ENCODE peak calls at places on chromosomes 1 and 21, in eight cellular contexts. L, K, W, D, Y, J, T and G are unnamed samples.

GRCh38 chr1:116510361-116510760 is 60.5 kb downstream of the CD58 start:
- DNase-seq in L (no peak), K (no peak), W (no peak), D (no peak), Y (no peak), J (no peak), T (no peak), G (no peak)

GRCh38 chr1:226632922-226633351 is 84.4 kb downstream of the STUM start:
- DNase-seq in L (peak), K (no peak), W (no peak), D (no peak), Y (no peak), J (no peak), T (peak), G (no peak)

GRCh38 chr1:23577056-23577985 is 18.0 kb upstream of the ID3 start:
- DNase-seq in L (no peak), K (no peak), W (peak), D (no peak), Y (no peak), J (peak), T (peak), G (no peak)

GRCh38 chr1:121515235-121515634 is 330.5 kb downstream of the SRGAP2C start:
- DNase-seq in L (no peak), K (no peak), W (no peak), D (no peak), Y (no peak), J (no peak), T (no peak), G (no peak)

GRCh38 chr1:15525043-15525958 is 1.3 kb upstream of the CASP9 start:
- DNase-seq in L (peak), K (peak), W (peak), D (no peak), Y (peak), J (no peak), T (peak), G (peak)

GRCh38 chr1:238652346-238652968 is 733.9 kb upstream of the CHRM3 start:
- DNase-seq in L (no peak), K (no peak), W (no peak), D (no peak), Y (no peak), J (peak), T (no peak), G (no peak)

GRCh38 chr1:245207801-245208200 is 53.0 kb downstream of the KIF26B start:
- DNase-seq in L (no peak), K (no peak), W (no peak), D (no peak), Y (no peak), J (no peak), T (no peak), G (no peak)

GRCh38 chr1:173867141-173867752 is 542 bp downstream of the GAS5 start:
- DNase-seq in L (peak), K (no peak), W (no peak), D (no peak), Y (no peak), J (no peak), T (no peak), G (peak)

GRCh38 chr1:239703067-239703466 is 316.7 kb downstream of the CHRM3 start:
- DNase-seq in L (no peak), K (no peak), W (no peak), D (no peak), Y (no peak), J (no peak), T (no peak), G (no peak)

GRCh38 chr1:27368872-27369703 is 2.3 kb upstream of the MAP3K6 start:
- DNase-seq in L (no peak), K (no peak), W (no peak), D (no peak), Y (peak), J (no peak), T (no peak), G (no peak)

GRCh38 chr1:3434406-3435110 is 19.9 kb upstream of the ARHGEF16 start:
- DNase-seq in L (no peak), K (no peak), W (no peak), D (no peak), Y (no peak), J (no peak), T (no peak), G (no peak)

GRCh38 chr1:58785424-58786058 is 1.7 kb upstream of the JUN start:
- DNase-seq in L (no peak), K (peak), W (no peak), D (no peak), Y (peak), J (peak), T (peak), G (peak)

GRCh38 chr1:40344597-40344996 is 27.5 kb upstream of the COL9A2 start:
- DNase-seq in L (no peak), K (peak), W (peak), D (peak), Y (no peak), J (peak), T (peak), G (no peak)

GRCh38 chr1:17084787-17085186 is 31.0 kb upstream of the SDHB start:
- DNase-seq in L (no peak), K (no peak), W (peak), D (no peak), Y (no peak), J (no peak), T (no peak), G (no peak)

GRCh38 chr1:29210278-29211085 is 20.3 kb downstream of the MECR start:
- DNase-seq in L (no peak), K (no peak), W (no peak), D (no peak), Y (no peak), J (no peak), T (no peak), G (no peak)

GRCh38 chr1:170624141-170624540 is 39.8 kb upstream of the PRRX1 start:
- DNase-seq in L (no peak), K (no peak), W (no peak), D (no peak), Y (no peak), J (no peak), T (no peak), G (no peak)

GRCh38 chr1:23718482-23718881 is 24.8 kb upstream of the ELOA start:
- DNase-seq in L (no peak), K (no peak), W (peak), D (no peak), Y (peak), J (no peak), T (no peak), G (no peak)

GRCh38 chr1:44707959-44708831 is 22.8 kb downstream of the RNU5D-1 start:
- DNase-seq in L (no peak), K (no peak), W (no peak), D (no peak), Y (peak), J (peak), T (peak), G (peak)

GRCh38 chr21:29949991-29950390 is 10.2 kb upstream of the GRIK1 start:
- DNase-seq in L (no peak), K (no peak), W (no peak), D (no peak), Y (no peak), J (no peak), T (no peak), G (no peak)

GRCh38 chr1:85566890-85567289 is 13.7 kb upstream of the CCN1 start:
- DNase-seq in L (no peak), K (no peak), W (no peak), D (no peak), Y (no peak), J (no peak), T (no peak), G (no peak)

GRCh38 chr1:29326123-29326522 is 89.8 kb downstream of the PTPRU start:
- DNase-seq in L (no peak), K (no peak), W (peak), D (no peak), Y (no peak), J (no peak), T (no peak), G (no peak)

GRCh38 chr21:42684109-42684916 is 30.9 kb downstream of the PDE9A start:
- DNase-seq in L (no peak), K (no peak), W (peak), D (no peak), Y (no peak), J (no peak), T (no peak), G (no peak)

GRCh38 chr1:26858891-26859630 is 3.9 kb upstream of the SFN start:
- DNase-seq in L (no peak), K (no peak), W (peak), D (no peak), Y (no peak), J (no peak), T (no peak), G (no peak)

GRCh38 chr21:42159560-42160110 is 59.3 kb upstream of the ABCG1 start:
- DNase-seq in L (no peak), K (no peak), W (no peak), D (no peak), Y (no peak), J (no peak), T (peak), G (no peak)

GRCh38 chr1:116997666-116998065 is 3.9 kb upstream of the CD101 start:
- DNase-seq in L (no peak), K (no peak), W (no peak), D (no peak), Y (no peak), J (no peak), T (no peak), G (no peak)

GRCh38 chr1:192609110-192610079 is 26.6 kb upstream of the RGS13 start:
- DNase-seq in L (peak), K (peak), W (no peak), D (peak), Y (no peak), J (no peak), T (peak), G (peak)

GRCh38 chr1:183515002-183515689 is 42.8 kb downstream of the SMG7 start:
- DNase-seq in L (no peak), K (no peak), W (peak), D (no peak), Y (peak), J (peak), T (no peak), G (no peak)

GRCh38 chr21:23356905-23357304 is 2250.4 kb downstream of the MRPL39 start:
- DNase-seq in L (no peak), K (no peak), W (no peak), D (no peak), Y (no peak), J (no peak), T (no peak), G (no peak)

GRCh38 chr1:32924881-32925344 is 23.7 kb upstream of the TMEM54 start:
- DNase-seq in L (no peak), K (no peak), W (no peak), D (no peak), Y (peak), J (no peak), T (no peak), G (no peak)

GRCh38 chr21:14825405-14826032 is 239.3 kb downstream of the NRIP1 start:
- DNase-seq in L (no peak), K (no peak), W (no peak), D (no peak), Y (no peak), J (no peak), T (no peak), G (no peak)

GRCh38 chr1:115364044-115364775 is 26.2 kb upstream of the NGF start:
- DNase-seq in L (no peak), K (no peak), W (peak), D (no peak), Y (no peak), J (peak), T (no peak), G (peak)

GRCh38 chr1:202599669-202600431 is 110.4 kb downstream of the SYT2 start:
- DNase-seq in L (peak), K (no peak), W (peak), D (peak), Y (peak), J (peak), T (peak), G (peak)

GRCh38 chr21:37227071-37228002 is 39.8 kb downstream of the VPS26C start:
- DNase-seq in L (no peak), K (no peak), W (no peak), D (no peak), Y (no peak), J (no peak), T (no peak), G (no peak)

GRCh38 chr1:109216662-109217061 is 2.9 kb downstream of the SARS1 start:
- DNase-seq in L (no peak), K (no peak), W (no peak), D (no peak), Y (no peak), J (no peak), T (no peak), G (no peak)

GRCh38 chr1:43949663-43950062 is 2.9 kb downstream of the IPO13 start:
- DNase-seq in L (no peak), K (no peak), W (no peak), D (no peak), Y (no peak), J (no peak), T (no peak), G (no peak)

GRCh38 chr1:59143824-59144223 is 153.1 kb upstream of the FGGY start:
- DNase-seq in L (no peak), K (no peak), W (peak), D (no peak), Y (no peak), J (no peak), T (no peak), G (no peak)

GRCh38 chr1:37035828-37036666 is 1.7 kb upstream of the GRIK3 start:
- DNase-seq in L (no peak), K (no peak), W (no peak), D (no peak), Y (peak), J (no peak), T (no peak), G (no peak)

GRCh38 chr1:152786077-152786476 is at the start of gene LCE1E:
- DNase-seq in L (no peak), K (no peak), W (no peak), D (no peak), Y (no peak), J (no peak), T (no peak), G (no peak)

GRCh38 chr1:111963985-111964738 is 25.3 kb downstream of the KCND3 start:
- DNase-seq in L (no peak), K (no peak), W (no peak), D (no peak), Y (no peak), J (no peak), T (no peak), G (no peak)
- H3K4me3 ChIP-seq in L (no peak), K (no peak), W (no peak), D (no peak), Y (no peak), J (no peak), T (no peak), G (no peak)

DNA sequence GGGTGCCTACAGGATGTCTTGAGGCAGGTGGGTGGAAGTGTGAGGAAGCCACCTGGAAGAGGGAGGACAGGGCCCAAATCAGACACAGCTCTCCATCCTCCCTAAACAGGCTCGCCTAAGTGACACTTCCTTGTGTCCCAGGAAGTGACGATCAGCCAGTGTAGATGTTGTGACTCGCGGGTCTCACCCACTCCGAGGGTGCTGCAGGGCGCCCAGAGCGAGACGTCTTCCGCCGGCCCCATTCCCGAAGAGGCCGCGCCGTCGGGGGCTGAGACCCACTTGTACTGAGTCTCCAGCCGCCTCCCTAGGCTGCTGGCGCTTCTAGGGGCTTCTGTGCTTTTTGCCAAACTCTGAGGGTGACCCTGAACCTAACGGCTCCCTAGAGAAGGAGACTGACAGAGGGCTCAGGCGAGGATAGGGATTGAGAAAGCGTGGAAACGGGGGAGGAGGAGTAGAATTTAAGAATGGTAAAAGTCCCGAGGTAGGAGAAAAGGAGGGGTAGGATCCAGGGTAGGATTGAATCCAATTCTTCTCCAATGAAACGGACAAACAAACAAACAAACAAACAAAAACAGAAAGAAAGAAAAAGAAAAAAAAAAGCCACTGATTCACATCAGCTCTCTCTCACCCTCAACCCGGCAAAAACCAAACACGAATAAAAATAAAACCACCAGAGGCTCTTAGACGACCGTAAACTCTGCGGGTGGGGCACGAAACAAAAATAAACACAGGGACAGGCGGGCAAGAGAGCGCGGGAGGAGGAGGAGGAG is 472 bp upstream of the MARK1 start:
- DNase-seq in L (peak), K (no peak), W (peak), D (peak), Y (peak), J (peak), T (peak), G (peak)
- H3K27ac ChIP-seq in L (no peak), K (peak), W (no peak), D (peak), Y (no peak), J (no peak), T (peak), G (peak)

GRCh38 chr1:8023287-8023994 is 2.7 kb downstream of the ERRFI1 start:
- DNase-seq in L (no peak), K (no peak), W (no peak), D (no peak), Y (no peak), J (no peak), T (no peak), G (no peak)

GRCh38 chr1:8024329-8024728 is 1.8 kb downstream of the ERRFI1 start:
- DNase-seq in L (no peak), K (no peak), W (no peak), D (no peak), Y (no peak), J (no peak), T (no peak), G (no peak)

GRCh38 chr1:8022395-8023286 is 3.5 kb downstream of the ERRFI1 start:
- DNase-seq in L (no peak), K (no peak), W (no peak), D (no peak), Y (no peak), J (no peak), T (no peak), G (no peak)

GRCh38 chr1:8025061-8025670 is 943 bp downstream of the ERRFI1 start:
- DNase-seq in L (no peak), K (no peak), W (no peak), D (no peak), Y (no peak), J (no peak), T (no peak), G (no peak)

GRCh38 chr1:8023995-8024313 is 2.2 kb downstream of the ERRFI1 start:
- DNase-seq in L (no peak), K (no peak), W (no peak), D (no peak), Y (peak), J (no peak), T (no peak), G (no peak)
- H3K4me3 ChIP-seq in L (peak), K (peak), W (peak), D (no peak), Y (no peak), J (peak), T (peak), G (no peak)

GRCh38 chr1:113895084-113895483 is 7.7 kb upstream of the BCL2L15 start:
- DNase-seq in L (no peak), K (no peak), W (no peak), D (no peak), Y (no peak), J (no peak), T (no peak), G (peak)
- H3K27ac ChIP-seq in L (no peak), K (no peak), W (no peak), D (no peak), Y (no peak), J (no peak), T (no peak), G (peak)

DNA sequence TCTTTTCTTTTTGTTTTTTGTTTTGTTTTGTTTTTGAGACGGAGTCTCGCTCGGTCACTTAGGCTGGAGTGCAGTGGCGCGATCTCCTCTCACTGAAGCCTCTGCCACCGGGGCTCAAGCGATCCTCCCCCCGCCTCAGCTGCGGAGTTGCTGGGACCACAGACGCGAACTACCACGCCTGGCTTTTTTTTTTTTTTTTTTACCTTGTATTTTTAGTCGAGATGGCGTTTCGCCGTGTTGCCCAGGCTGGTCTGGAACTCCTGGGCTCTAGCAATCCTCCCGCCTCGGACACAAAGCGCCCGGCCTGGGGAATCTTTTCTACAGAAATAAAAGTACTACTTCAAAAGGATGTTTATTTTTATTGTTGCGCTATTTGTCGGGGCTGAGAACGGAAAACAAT is 1.1 kb upstream of the SETDB1 start:
- DNase-seq in L (no peak), K (no peak), W (no peak), D (no peak), Y (peak), J (no peak), T (no peak), G (no peak)
- H3K4me3 ChIP-seq in L (no peak), K (peak), W (peak), D (no peak), Y (no peak), J (peak), T (no peak), G (peak)

GRCh38 chr1:242542271-242542670 is 17.8 kb upstream of the PLD5 start:
- DNase-seq in L (no peak), K (no peak), W (no peak), D (no peak), Y (no peak), J (no peak), T (no peak), G (no peak)
- H3K27ac ChIP-seq in L (no peak), K (no peak), W (no peak), D (no peak), Y (no peak), J (no peak), T (no peak), G (no peak)